ENCODE peak calls at places on chromosomes 7 and 10, in five cellular contexts. Y is cardiac muscle cell; X is CD8-positive, alpha-beta memory T cell; D is PC-9; P is K562. C is an unnamed sample. For H3K36me3, the result is how much of the 10 kb centered on the place peaks cover.

GRCh38 chr7:45073031-45073842 is 15.5 kb downstream of the NACAD start:
- DNase-seq in D (no peak), Y (no peak), X (no peak), P (no peak), C (no peak)

GRCh38 chr10:34655286-34656170 is 159.6 kb downstream of the PARD3 start:
- DNase-seq in Y (peak), D (peak), X (peak), P (peak), C (no peak)

GRCh38 chr7:44216521-44217030 is 15.8 kb downstream of the YKT6 start:
- DNase-seq in D (no peak), Y (no peak), P (no peak), X (no peak), C (no peak)

GRCh38 chr7:134855467-134855866 is 76.0 kb downstream of the CALD1 start:
- DNase-seq in P (no peak), X (no peak), Y (no peak), D (no peak), C (no peak)

GRCh38 chr7:142939226-142939910 is at the start of gene LLCFC1:
- DNase-seq in Y (peak), P (peak), D (peak), X (no peak), C (no peak)

GRCh38 chr10:17144757-17145156 is 15.1 kb upstream of the CUBN start:
- DNase-seq in X (no peak), Y (no peak), D (no peak), P (no peak), C (peak)

GRCh38 chr10:71729023-71729649 is 9.6 kb upstream of the C10orf105 start:
- DNase-seq in Y (no peak), D (peak), P (peak), X (no peak), C (no peak)

GRCh38 chr10:3563298-3563697 is 221.7 kb downstream of the KLF6 start:
- DNase-seq in P (no peak), Y (no peak), X (no peak), D (no peak), C (no peak)

GRCh38 chr7:145031162-145031561 is 195.3 kb upstream of the TPK1 start:
- DNase-seq in X (no peak), P (no peak), D (no peak), Y (no peak), C (no peak)

GRCh38 chr7:157224627-157225026 is 85.9 kb downstream of the UBE3C start:
- DNase-seq in X (no peak), P (no peak), Y (no peak), D (no peak), C (no peak)

GRCh38 chr10:59536151-59536550 is 173.5 kb downstream of the SLC16A9 start:
- DNase-seq in D (no peak), X (no peak), P (no peak), Y (no peak), C (no peak)

GRCh38 chr7:74355091-74355490 is 65.9 kb downstream of the CLIP2 start:
- DNase-seq in D (peak), X (no peak), Y (no peak), P (peak), C (no peak)

GRCh38 chr7:28755255-28755654 is 202.9 kb downstream of the TRIL start:
- DNase-seq in D (no peak), P (no peak), X (no peak), Y (no peak), C (no peak)

GRCh38 chr10:132532784-132533560 is 4.6 kb upstream of the INPP5A start:
- DNase-seq in X (no peak), D (peak), P (no peak), Y (no peak), C (no peak)

GRCh38 chr10:35606423-35606822 is 1.3 kb downstream of the GJD4 start:
- DNase-seq in Y (no peak), P (no peak), D (no peak), X (no peak), C (no peak)

GRCh38 chr10:61332506-61332905 is 120.7 kb downstream of the TMEM26 start:
- DNase-seq in P (no peak), X (no peak), D (no peak), Y (no peak), C (no peak)

GRCh38 chr7:38222481-38223096 is 44.5 kb downstream of the STARD3NL start:
- DNase-seq in D (peak), P (peak), Y (peak), X (peak), C (peak)

GRCh38 chr7:23717788-23718187 is 7.8 kb downstream of the STK31 start:
- DNase-seq in P (no peak), D (no peak), X (no peak), Y (no peak), C (no peak)

GRCh38 chr7:11228515-11228914 is 254.8 kb downstream of the PHF14 start:
- DNase-seq in X (no peak), Y (no peak), D (no peak), P (no peak), C (no peak)

GRCh38 chr10:69415049-69415448 is 1.7 kb downstream of the TACR2 start:
- DNase-seq in Y (no peak), X (no peak), D (no peak), P (no peak), C (no peak)

GRCh38 chr10:47404446-47404845 is 20.4 kb upstream of the ZNF488 start:
- DNase-seq in D (peak), P (no peak), X (no peak), Y (no peak), C (no peak)

GRCh38 chr7:151240942-151241754 is 7.3 kb downstream of the SMARCD3 start:
- DNase-seq in P (no peak), X (no peak), Y (no peak), D (no peak), C (no peak)

GRCh38 chr10:53754851-53755250 is 982.3 kb upstream of the MBL2 start:
- DNase-seq in Y (no peak), X (no peak), P (no peak), D (no peak), C (no peak)

GRCh38 chr10:3484306-3485187 is 300.5 kb downstream of the KLF6 start:
- DNase-seq in Y (peak), D (no peak), P (no peak), X (no peak), C (no peak)

GRCh38 chr10:89414879-89415821 is 782 bp downstream of the IFIT5 start:
- DNase-seq in Y (peak), P (no peak), X (peak), D (no peak), C (peak)

GRCh38 chr7:69764071-69764470 is 165.8 kb downstream of the AUTS2 start:
- DNase-seq in P (no peak), D (no peak), X (no peak), Y (no peak), C (no peak)

GRCh38 chr10:4990217-4990616 is 13.4 kb downstream of the AKR1C2 start:
- DNase-seq in D (no peak), X (no peak), P (no peak), Y (no peak), C (no peak)

GRCh38 chr7:127813991-127814556 is 162.1 kb downstream of the SND1 start:
- DNase-seq in D (no peak), X (no peak), Y (no peak), P (no peak), C (no peak)

GRCh38 chr10:73368238-73368637 is 9.6 kb upstream of the CFAP70 start:
- DNase-seq in Y (no peak), P (no peak), D (no peak), X (no peak), C (no peak)

GRCh38 chr7:5620459-5620881 is 161.0 kb downstream of the RNF216 start:
- DNase-seq in Y (no peak), X (no peak), P (no peak), D (no peak), C (no peak)

GRCh38 chr7:8035647-8036518 is 67.3 kb downstream of the GLCCI1 start:
- DNase-seq in Y (peak), P (no peak), D (no peak), X (peak), C (peak)

GRCh38 chr10:30007406-30007805 is 52.0 kb downstream of the JCAD start:
- DNase-seq in Y (no peak), X (no peak), D (no peak), P (no peak), C (no peak)

GRCh38 chr10:3624367-3624766 is 160.6 kb downstream of the KLF6 start:
- DNase-seq in Y (no peak), D (peak), P (no peak), X (no peak), C (no peak)

GRCh38 chr10:17386021-17386420 is 68.4 kb downstream of the ST8SIA6 start:
- DNase-seq in D (no peak), Y (no peak), X (no peak), P (no peak), C (no peak)

GRCh38 chr7:129169705-129170319 is 18.6 kb upstream of the SMO start:
- DNase-seq in P (peak), Y (no peak), X (no peak), D (no peak), C (no peak)

GRCh38 chr10:129972145-129972965 is 8.3 kb upstream of the EBF3 start:
- DNase-seq in P (no peak), D (no peak), Y (peak), X (no peak), C (no peak)

GRCh38 chr10:129970404-129971364 is 6.6 kb upstream of the EBF3 start:
- DNase-seq in D (no peak), P (no peak), X (no peak), Y (peak), C (no peak)

GRCh38 chr10:129971381-129972144 is 7.5 kb upstream of the EBF3 start:
- DNase-seq in D (no peak), P (peak), X (no peak), Y (peak), C (no peak)

GRCh38 chr10:129973674-129974059 is 9.6 kb upstream of the EBF3 start:
- DNase-seq in D (no peak), P (no peak), X (no peak), Y (no peak), C (no peak)

GRCh38 chr10:129972966-129973673 is 9.0 kb upstream of the EBF3 start:
- DNase-seq in D (no peak), X (no peak), P (no peak), Y (no peak), C (no peak)
- H3K4me3 ChIP-seq in D (no peak), X (no peak), P (no peak), Y (no peak), C (no peak)

GRCh38 chr7:100010901-100011300 is 4.5 kb upstream of the ZKSCAN1 start:
- DNase-seq in D (no peak), P (no peak), X (no peak), Y (no peak), C (no peak)

GRCh38 chr7:100003711-100004661 is 11.4 kb upstream of the ZKSCAN1 start:
- DNase-seq in Y (no peak), D (no peak), X (no peak), P (no peak), C (no peak)

GRCh38 chr7:100008525-100008924 is 6.9 kb upstream of the ZKSCAN1 start:
- DNase-seq in Y (no peak), D (peak), P (no peak), X (no peak), C (no peak)

GRCh38 chr7:100011516-100011915 is 3.9 kb upstream of the ZKSCAN1 start:
- DNase-seq in Y (no peak), D (no peak), X (no peak), P (no peak), C (no peak)

GRCh38 chr7:100007887-100008286 is 7.5 kb upstream of the ZKSCAN1 start:
- DNase-seq in Y (no peak), P (no peak), D (no peak), X (no peak), C (no peak)
- H3K36me3 ChIP-seq in Y (under half), P (under half), D (under half), X (under half), C (under half)

DNA sequence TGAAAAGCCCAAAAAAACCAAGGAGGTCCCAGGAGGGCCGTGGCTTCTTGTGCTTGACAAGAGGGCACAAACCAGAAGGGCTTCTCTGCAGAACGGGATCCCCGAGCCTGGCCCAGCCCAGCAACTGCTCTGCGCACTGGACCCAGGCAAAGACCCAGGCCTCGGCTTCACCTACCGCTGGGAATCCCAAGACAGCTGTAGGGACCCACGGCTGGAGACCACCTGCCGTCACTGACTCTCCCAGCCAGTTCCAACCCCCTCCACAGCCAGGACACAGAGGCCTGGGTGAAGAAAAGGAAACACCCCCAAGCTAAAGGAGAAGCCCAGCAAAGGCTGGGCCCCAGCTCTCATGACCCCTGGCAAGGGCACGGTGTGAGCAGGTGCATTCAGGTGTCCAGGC is 24.3 kb downstream of the PDGFA start:
- DNase-seq in Y (no peak), D (no peak), X (no peak), P (no peak), C (no peak)
- H3K4me3 ChIP-seq in Y (no peak), D (no peak), X (no peak), P (no peak), C (no peak)

GRCh38 chr10:92081641-92082040 is 158.1 kb downstream of the BTAF1 start:
- DNase-seq in P (no peak), Y (no peak), D (no peak), X (no peak), C (no peak)
- H3K36me3 ChIP-seq in P (under half), Y (under half), D (under half), X (under half), C (under half)

DNA sequence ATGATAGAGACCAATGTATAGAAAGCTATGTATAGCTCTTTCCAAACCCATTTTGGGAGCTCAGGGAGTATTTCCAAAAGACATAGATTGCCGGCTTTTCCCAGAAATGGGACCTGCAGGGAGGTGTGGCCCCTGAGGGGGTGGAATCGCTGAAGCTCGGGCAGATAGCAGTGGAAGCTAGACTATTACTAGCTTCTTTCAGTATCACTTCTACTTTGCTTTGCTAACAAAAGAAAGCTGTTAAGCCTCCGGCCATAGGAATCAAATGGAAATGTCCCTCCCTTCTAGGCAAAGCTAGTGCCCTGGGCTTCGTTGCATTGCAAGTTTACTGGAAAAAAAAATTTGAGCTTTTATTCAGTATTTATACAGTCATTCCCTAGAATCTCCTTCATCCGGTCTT is 30.5 kb upstream of the XRCC2 start:
- DNase-seq in D (no peak), Y (no peak), P (no peak), X (no peak), C (no peak)
- H3K4me3 ChIP-seq in D (no peak), Y (no peak), P (no peak), X (no peak), C (no peak)

GRCh38 chr7:25431956-25432355 is 203.7 kb upstream of the NPVF start:
- DNase-seq in X (no peak), D (no peak), P (no peak), Y (no peak), C (no peak)
- H3K36me3 ChIP-seq in X (under half), D (under half), P (under half), Y (under half), C (under half)

GRCh38 chr10:125034671-125035070 is 92.7 kb downstream of the ZRANB1 start:
- DNase-seq in P (no peak), Y (no peak), X (no peak), D (no peak), C (no peak)

GRCh38 chr10:125037145-125037544 is 95.2 kb downstream of the ZRANB1 start:
- DNase-seq in P (no peak), D (peak), Y (no peak), X (no peak), C (no peak)

GRCh38 chr10:125033146-125033924 is 91.4 kb downstream of the ZRANB1 start:
- DNase-seq in D (no peak), Y (no peak), P (no peak), X (no peak), C (no peak)

GRCh38 chr10:125035136-125035535 is 93.2 kb downstream of the ZRANB1 start:
- DNase-seq in P (no peak), D (peak), Y (no peak), X (no peak), C (no peak)

GRCh38 chr10:125035588-125036298 is 93.8 kb downstream of the ZRANB1 start:
- DNase-seq in X (no peak), Y (no peak), P (no peak), D (no peak), C (no peak)
- H3K4me3 ChIP-seq in X (no peak), Y (no peak), P (no peak), D (no peak), C (no peak)